ENCODE peak calls at places on chromosomes 4 and X, in six cellular contexts. O is AG09319, R is astrocyte of the spinal cord, N is GM06990, C is PC-3, K is nephron progenitor cell. Q is an unnamed sample.

GRCh38 chr4:185068837-185069236 is 50.5 kb downstream of the HELT start:
- DNase-seq in O (no peak), R (no peak), N (no peak), C (no peak), K (no peak), Q (no peak)

GRCh38 chrX:68754406-68754805 is 74.4 kb upstream of the EFNB1 start:
- DNase-seq in O (no peak), R (no peak), N (no peak), C (no peak), K (no peak), Q (no peak)

GRCh38 chr4:24747234-24747975 is 48.0 kb upstream of the SOD3 start:
- DNase-seq in O (no peak), R (no peak), N (no peak), C (peak; percentile 72), K (no peak), Q (no peak)

GRCh38 chr4:112253382-112254000 is 21.9 kb downstream of the AP1AR start:
- DNase-seq in O (no peak), R (peak; percentile 22), N (no peak), C (no peak), K (no peak), Q (no peak)

GRCh38 chrX:85244411-85245210 is 820 bp downstream of the ZNF711 start:
- DNase-seq in O (no peak), R (peak; percentile 29), N (peak; percentile 40), C (no peak), K (peak; percentile 51), Q (peak; percentile 28)

GRCh38 chr4:185096032-185096653 is 46.9 kb upstream of the SLC25A4 start:
- DNase-seq in O (peak; percentile 7), R (peak; percentile 43), N (no peak), C (peak; percentile 55), K (no peak), Q (no peak)

GRCh38 chr4:2939383-2940243 is 23.6 kb downstream of the NOP14 start:
- DNase-seq in O (no peak), R (no peak), N (no peak), C (no peak), K (no peak), Q (no peak)

GRCh38 chr4:19748470-19748869 is 503.2 kb upstream of the SLIT2 start:
- DNase-seq in O (peak; percentile 89), R (no peak), N (no peak), C (no peak), K (no peak), Q (no peak)

GRCh38 chr4:6343950-6344408 is 74.3 kb downstream of the WFS1 start:
- DNase-seq in O (no peak), R (peak; percentile 44), N (no peak), C (peak; percentile 85), K (no peak), Q (peak; percentile 11)

GRCh38 chr4:112284662-112285411 is 867 bp downstream of the TIFA start:
- DNase-seq in O (no peak), R (peak; percentile 39), N (no peak), C (peak; percentile 31), K (peak; percentile 49), Q (no peak)

GRCh38 chr4:119025440-119025839 is 110.2 kb upstream of the MYOZ2 start:
- DNase-seq in O (no peak), R (peak; percentile 47), N (no peak), C (peak; percentile 73), K (no peak), Q (no peak)

DNA sequence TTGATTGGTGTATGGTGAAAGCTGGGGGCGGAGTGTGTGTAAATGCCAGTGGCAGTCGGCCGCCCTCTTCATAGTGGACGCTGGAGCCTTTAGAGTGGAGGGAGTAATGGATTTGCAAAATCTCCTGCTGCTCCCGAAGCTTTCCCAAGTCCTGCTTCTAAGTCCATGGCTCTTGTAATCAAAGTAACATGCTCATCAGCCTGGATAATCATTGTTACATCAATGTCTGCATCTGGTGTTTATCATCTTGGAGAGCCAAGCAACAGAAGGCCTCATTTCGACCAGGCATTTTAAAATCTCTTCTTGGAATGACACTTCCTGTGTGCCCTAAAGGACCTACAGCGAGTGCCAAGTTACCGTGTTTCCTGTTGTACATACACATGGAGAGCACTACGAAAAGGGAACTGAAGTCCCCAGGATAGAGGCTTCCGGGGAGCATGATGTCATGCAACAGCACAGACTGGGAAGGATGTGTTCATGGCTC is 32.2 kb downstream of the UNC5C start:
- DNase-seq in O (no peak), R (no peak), N (no peak), C (no peak), K (no peak), Q (peak; percentile 18)
- TF ChIP-seq CTCF in O (no peak), R (no peak), N (no peak), C (no peak), K (no peak), Q (no peak)

DNA sequence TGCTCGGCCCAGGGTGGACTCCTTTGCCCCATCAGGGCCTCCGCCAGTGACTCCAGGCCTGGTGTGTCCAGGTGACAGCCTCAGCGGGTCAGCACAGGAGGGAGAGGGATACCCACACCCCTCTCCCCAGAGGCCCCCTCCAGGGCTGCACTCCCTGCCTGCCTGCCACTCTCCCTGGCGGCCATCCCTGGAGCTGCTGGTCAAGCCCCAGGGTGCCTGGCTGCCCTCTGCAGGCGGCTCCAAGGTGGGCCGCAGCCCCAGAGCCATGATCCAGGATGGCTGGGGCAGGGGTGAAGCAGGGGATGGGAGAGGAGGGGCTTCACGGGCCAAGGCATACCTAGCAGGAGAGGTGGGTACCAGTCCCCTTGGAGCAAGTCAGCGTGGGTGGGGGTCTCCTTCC is 3.8 kb downstream of the FGFRL1 start:
- DNase-seq in O (no peak), R (no peak), N (no peak), C (no peak), K (peak; percentile 38), Q (no peak)
- TF ChIP-seq CTCF in O (no peak), R (peak; percentile 53), N (no peak), C (no peak), K (peak; percentile 8), Q (no peak)

DNA sequence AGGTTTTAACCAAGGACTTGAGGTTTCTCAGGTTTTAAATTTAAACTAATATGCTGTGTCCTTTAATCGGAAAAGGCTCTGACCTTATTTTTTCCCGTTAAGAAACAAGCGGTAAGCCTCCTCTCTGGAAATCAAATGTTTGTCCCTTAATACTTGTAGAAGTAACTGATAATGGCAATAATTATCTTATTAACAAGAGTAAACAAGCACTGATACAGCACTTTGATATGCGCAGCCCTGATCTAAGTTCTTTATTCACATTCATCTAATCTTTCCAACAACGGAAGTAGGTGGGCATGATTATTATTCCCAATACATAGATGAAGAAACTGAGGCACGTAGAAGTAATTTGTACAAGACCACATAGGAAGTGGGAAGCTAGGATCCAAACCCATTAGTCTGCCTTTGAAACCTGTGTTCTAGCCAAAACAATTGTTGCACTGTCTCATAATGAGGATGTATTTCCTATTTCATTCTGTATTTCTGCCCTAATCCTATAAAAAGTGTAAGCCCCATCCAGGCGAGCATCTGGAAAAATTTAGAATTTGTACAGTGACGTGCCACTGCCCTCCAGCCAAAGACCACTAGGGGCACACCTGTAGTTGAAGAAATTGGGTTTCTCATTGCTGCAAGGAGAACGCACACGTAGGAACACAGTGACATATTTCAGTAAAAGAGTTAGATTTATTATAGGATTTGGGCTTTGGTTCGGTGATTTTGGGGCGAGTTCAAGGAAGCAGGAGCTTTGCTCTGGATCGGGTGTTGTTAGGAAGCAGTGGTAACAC is 605 bp downstream of the CXorf58 start:
- DNase-seq in O (no peak), R (no peak), N (no peak), C (no peak), K (peak; percentile 20), Q (no peak)
- TF ChIP-seq CTCF in O (peak; percentile 29), R (peak; percentile 39), N (peak; percentile 62), C (peak; percentile 27), K (no peak), Q (no peak)

GRCh38 chr4:28073860-28074555 is 1213.4 kb downstream of the STIM2 start:
- DNase-seq in O (no peak), R (no peak), N (no peak), C (peak; percentile 7), K (no peak), Q (no peak)
- TF ChIP-seq CTCF in O (no peak), R (no peak), N (no peak), C (no peak), K (peak; percentile 16), Q (peak; percentile 54)

Q was measured in glutamatergic neuron.